ENCODE peak calls at places on chromosomes 7 and 10, in six cellular contexts. One of them, this sample, is unnamed.

GRCh38 chr7:78080241-78080640 is 281.7 kb downstream of the PHTF2 start:
- DNase-seq in aorta: no peak
- DNase-seq in trophoblast cell: peak; percentile 50
- DNase-seq in psoas muscle: no peak
- DNase-seq in neural progenitor cell: no peak
- DNase-seq in breast epithelium: no peak
- DNase-seq in this sample: no peak

GRCh38 chr7:157418204-157419029 is 81.6 kb downstream of the DNAJB6 start:
- DNase-seq in neural progenitor cell: no peak
- DNase-seq in psoas muscle: no peak
- DNase-seq in aorta: no peak
- DNase-seq in trophoblast cell: no peak
- DNase-seq in breast epithelium: no peak
- DNase-seq in this sample: no peak

GRCh38 chr10:7649673-7650330 is 17.0 kb downstream of the ITIH5 start:
- DNase-seq in neural progenitor cell: no peak
- DNase-seq in aorta: no peak
- DNase-seq in breast epithelium: no peak
- DNase-seq in trophoblast cell: peak; percentile 82
- DNase-seq in psoas muscle: no peak
- DNase-seq in this sample: no peak

GRCh38 chr10:29675984-29676383 is 41.2 kb upstream of the SVIL start:
- DNase-seq in neural progenitor cell: no peak
- DNase-seq in trophoblast cell: no peak
- DNase-seq in psoas muscle: no peak
- DNase-seq in aorta: no peak
- DNase-seq in breast epithelium: no peak
- DNase-seq in this sample: no peak

GRCh38 chr7:17822557-17823173 is 117.6 kb downstream of the SNX13 start:
- DNase-seq in neural progenitor cell: no peak
- DNase-seq in aorta: no peak
- DNase-seq in psoas muscle: no peak
- DNase-seq in breast epithelium: no peak
- DNase-seq in trophoblast cell: no peak
- DNase-seq in this sample: no peak

GRCh38 chr7:50418086-50418515 is 32.0 kb downstream of the FIGNL1 start:
- DNase-seq in aorta: peak; percentile 78
- DNase-seq in psoas muscle: peak; percentile 68
- DNase-seq in trophoblast cell: peak; percentile 88
- DNase-seq in breast epithelium: peak; percentile 39
- DNase-seq in neural progenitor cell: peak; percentile 87
- DNase-seq in this sample: peak; percentile 64

GRCh38 chr10:93280699-93281366 is 201.3 kb downstream of the MYOF start:
- DNase-seq in breast epithelium: no peak
- DNase-seq in aorta: no peak
- DNase-seq in trophoblast cell: no peak
- DNase-seq in neural progenitor cell: peak; percentile 81
- DNase-seq in psoas muscle: no peak
- DNase-seq in this sample: no peak

GRCh38 chr10:101560293-101561067 is 27.6 kb downstream of the POLL start:
- DNase-seq in breast epithelium: no peak
- DNase-seq in trophoblast cell: no peak
- DNase-seq in psoas muscle: no peak
- DNase-seq in neural progenitor cell: no peak
- DNase-seq in aorta: peak; percentile 27
- DNase-seq in this sample: no peak

GRCh38 chr7:22725585-22725984 is 1.4 kb upstream of the IL6 start:
- DNase-seq in trophoblast cell: peak; percentile 51
- DNase-seq in neural progenitor cell: peak; percentile 23
- DNase-seq in aorta: no peak
- DNase-seq in psoas muscle: no peak
- DNase-seq in breast epithelium: no peak
- DNase-seq in this sample: no peak

GRCh38 chr10:13555884-13556529 is 27.2 kb upstream of the BEND7 start:
- DNase-seq in psoas muscle: no peak
- DNase-seq in breast epithelium: no peak
- DNase-seq in neural progenitor cell: peak; percentile 4
- DNase-seq in trophoblast cell: peak; percentile 4
- DNase-seq in aorta: no peak
- DNase-seq in this sample: no peak

GRCh38 chr10:130018253-130018652 is 54.2 kb upstream of the EBF3 start:
- DNase-seq in psoas muscle: no peak
- DNase-seq in neural progenitor cell: no peak
- DNase-seq in aorta: no peak
- DNase-seq in trophoblast cell: no peak
- DNase-seq in breast epithelium: no peak
- DNase-seq in this sample: no peak

GRCh38 chr10:67452892-67453291 is 243.1 kb downstream of the CTNNA3 start:
- DNase-seq in psoas muscle: no peak
- DNase-seq in neural progenitor cell: no peak
- DNase-seq in aorta: no peak
- DNase-seq in trophoblast cell: no peak
- DNase-seq in breast epithelium: no peak
- DNase-seq in this sample: no peak

GRCh38 chr10:14723052-14723689 is 51.5 kb downstream of the FAM107B start:
- DNase-seq in psoas muscle: no peak
- DNase-seq in neural progenitor cell: no peak
- DNase-seq in aorta: no peak
- DNase-seq in breast epithelium: no peak
- DNase-seq in trophoblast cell: no peak
- DNase-seq in this sample: peak; percentile 59

GRCh38 chr10:22712959-22713852 is 1.2 kb downstream of the PIP4K2A start:
- DNase-seq in psoas muscle: peak; percentile 48
- DNase-seq in aorta: peak; percentile 66
- DNase-seq in breast epithelium: no peak
- DNase-seq in neural progenitor cell: peak; percentile 56
- DNase-seq in trophoblast cell: peak; percentile 50
- DNase-seq in this sample: peak; percentile 36

GRCh38 chr10:49594594-49594993 is 15.5 kb upstream of the SLC18A3 start:
- DNase-seq in aorta: no peak
- DNase-seq in breast epithelium: no peak
- DNase-seq in psoas muscle: no peak
- DNase-seq in neural progenitor cell: peak; percentile 77
- DNase-seq in trophoblast cell: peak; percentile 83
- DNase-seq in this sample: no peak

GRCh38 chr7:55288070-55288824 is 76.9 kb upstream of the LANCL2 start:
- DNase-seq in aorta: no peak
- DNase-seq in psoas muscle: no peak
- DNase-seq in neural progenitor cell: no peak
- DNase-seq in breast epithelium: no peak
- DNase-seq in trophoblast cell: no peak
- DNase-seq in this sample: no peak

GRCh38 chr7:107208046-107208458 is 39.2 kb downstream of the HBP1 start:
- DNase-seq in psoas muscle: no peak
- DNase-seq in breast epithelium: no peak
- DNase-seq in trophoblast cell: no peak
- DNase-seq in neural progenitor cell: no peak
- DNase-seq in aorta: no peak
- DNase-seq in this sample: no peak

GRCh38 chr10:48439031-48439430 is 132.6 kb downstream of the MAPK8 start:
- DNase-seq in breast epithelium: no peak
- DNase-seq in aorta: no peak
- DNase-seq in trophoblast cell: peak; percentile 5
- DNase-seq in neural progenitor cell: no peak
- DNase-seq in psoas muscle: no peak
- DNase-seq in this sample: no peak

GRCh38 chr10:974785-975074 is 13.5 kb upstream of the GTPBP4 start:
- DNase-seq in neural progenitor cell: no peak
- DNase-seq in psoas muscle: no peak
- DNase-seq in trophoblast cell: no peak
- DNase-seq in aorta: no peak
- DNase-seq in breast epithelium: no peak
- DNase-seq in this sample: no peak

GRCh38 chr10:99523251-99523773 is 9.4 kb upstream of the NKX2-3 start:
- DNase-seq in neural progenitor cell: peak; percentile 72
- DNase-seq in aorta: no peak
- DNase-seq in breast epithelium: no peak
- DNase-seq in psoas muscle: no peak
- DNase-seq in trophoblast cell: no peak
- DNase-seq in this sample: no peak

DNA sequence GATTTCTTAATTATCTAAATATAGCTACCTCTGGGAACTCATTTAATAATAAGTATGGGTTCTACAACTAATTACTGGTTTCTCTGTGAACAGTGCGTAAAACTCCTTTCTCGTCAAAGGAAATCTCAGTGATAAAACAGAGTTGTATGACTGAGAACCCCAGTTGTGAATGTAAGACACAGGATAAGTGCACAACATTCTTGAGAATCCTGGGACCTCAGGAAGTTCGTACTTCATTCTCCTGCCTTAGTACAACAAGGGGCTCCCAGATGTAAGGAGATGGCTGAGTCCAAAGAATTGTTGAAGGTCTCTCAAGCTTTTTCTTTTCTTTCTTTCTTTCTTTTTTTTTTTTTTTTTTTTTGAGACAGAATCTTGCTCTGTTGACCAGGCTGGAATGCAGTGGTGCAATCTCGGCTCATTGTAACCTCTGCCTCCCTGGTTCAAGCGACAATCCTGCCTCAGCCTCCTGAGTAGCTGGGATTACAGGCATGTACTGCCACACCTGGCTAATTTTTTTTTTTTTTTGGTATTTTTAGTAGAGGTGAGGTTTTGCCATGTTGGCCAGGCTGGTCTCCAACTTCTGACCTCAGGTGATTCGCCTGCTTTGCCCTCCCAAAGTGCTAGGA is 12.5 kb downstream of the DENND10 start:
- DNase-seq in neural progenitor cell: no peak
- DNase-seq in psoas muscle: no peak
- DNase-seq in aorta: no peak
- DNase-seq in breast epithelium: no peak
- DNase-seq in trophoblast cell: peak; percentile 65
- DNase-seq in this sample: no peak
- H3K36me3 ChIP-seq in neural progenitor cell: peaks cover 13% of the 10 kb centered on the region
- H3K36me3 ChIP-seq in psoas muscle: peaks cover 2% of the 10 kb centered on the region
- H3K36me3 ChIP-seq in aorta: peaks cover 7% of the 10 kb centered on the region
- H3K36me3 ChIP-seq in breast epithelium: no peaks in the 10 kb centered on the region
- H3K36me3 ChIP-seq in trophoblast cell: peaks cover 31% of the 10 kb centered on the region
- H3K36me3 ChIP-seq in this sample: no peaks in the 10 kb centered on the region

GRCh38 chr10:34815174-34816066 is at the start of gene PARD3:
- DNase-seq in psoas muscle: peak; percentile 88
- DNase-seq in aorta: peak; percentile 56
- DNase-seq in breast epithelium: peak; percentile 48
- DNase-seq in trophoblast cell: peak; percentile 86
- DNase-seq in neural progenitor cell: peak; percentile 90
- DNase-seq in this sample: no peak

GRCh38 chr10:34817054-34817453 is 2.0 kb upstream of the PARD3 start:
- DNase-seq in aorta: no peak
- DNase-seq in psoas muscle: no peak
- DNase-seq in neural progenitor cell: no peak
- DNase-seq in trophoblast cell: no peak
- DNase-seq in breast epithelium: no peak
- DNase-seq in this sample: no peak

GRCh38 chr10:34814228-34815173 is 595 bp downstream of the PARD3 start:
- DNase-seq in psoas muscle: peak; percentile 69
- DNase-seq in aorta: peak; percentile 51
- DNase-seq in trophoblast cell: peak; percentile 58
- DNase-seq in breast epithelium: no peak
- DNase-seq in neural progenitor cell: peak; percentile 80
- DNase-seq in this sample: peak; percentile 29

GRCh38 chr10:34817586-34817985 is 2.5 kb upstream of the PARD3 start:
- DNase-seq in neural progenitor cell: no peak
- DNase-seq in aorta: no peak
- DNase-seq in breast epithelium: no peak
- DNase-seq in psoas muscle: no peak
- DNase-seq in trophoblast cell: peak; percentile 82
- DNase-seq in this sample: no peak

DNA sequence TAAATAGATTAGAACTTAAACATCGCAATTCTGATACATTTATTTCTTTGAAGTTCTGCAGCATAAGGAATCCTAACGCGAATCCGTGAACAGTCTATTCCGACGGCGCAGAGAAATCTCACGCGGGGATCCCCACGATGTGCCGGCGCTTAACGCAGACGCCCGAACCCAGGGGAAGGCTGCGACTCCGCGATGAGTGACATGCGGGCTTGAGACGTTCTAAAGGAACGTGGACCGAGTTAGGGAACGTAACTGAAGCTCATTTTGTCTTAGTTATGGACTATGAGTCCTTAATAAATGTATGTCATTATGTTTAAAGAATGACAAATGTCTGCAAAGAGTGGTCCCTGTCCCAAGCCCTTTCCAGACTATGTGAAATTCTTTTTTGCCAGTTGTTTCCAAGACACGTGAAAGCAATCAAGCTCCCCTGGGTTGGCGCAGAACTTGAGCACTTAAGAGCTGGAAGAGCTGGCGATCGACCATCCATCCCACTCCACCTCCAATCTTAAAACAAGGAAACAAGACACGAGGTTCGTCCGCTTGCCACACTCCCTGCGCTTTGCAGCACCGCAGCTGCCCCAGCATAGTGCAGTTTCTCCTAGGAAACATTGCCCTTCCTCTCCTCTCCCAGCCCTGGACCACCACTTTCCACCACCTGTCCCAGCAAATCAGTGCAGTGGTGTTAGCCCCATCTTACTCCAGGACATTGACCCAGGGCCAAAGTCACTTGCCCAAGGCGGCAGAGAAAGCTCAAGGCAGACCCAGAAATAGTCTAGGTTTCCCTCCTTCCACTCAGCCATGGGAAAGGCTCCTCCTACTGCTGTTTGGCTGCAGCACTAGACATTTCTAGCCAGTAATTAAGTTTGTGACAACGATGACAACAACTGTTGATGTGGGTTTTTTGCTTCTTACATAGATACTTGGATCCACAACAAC is 1.2 kb upstream of the PARD3 start:
- DNase-seq in aorta: no peak
- DNase-seq in psoas muscle: peak; percentile 56
- DNase-seq in breast epithelium: peak; percentile 36
- DNase-seq in neural progenitor cell: peak; percentile 43
- DNase-seq in trophoblast cell: peak; percentile 67
- DNase-seq in this sample: peak; percentile 4
- H3K4me3 ChIP-seq in aorta: peak overlapping the region; percentile 86
- H3K4me3 ChIP-seq in psoas muscle: peak overlapping the region; percentile 81
- H3K4me3 ChIP-seq in breast epithelium: peak overlapping the region; percentile 91
- H3K4me3 ChIP-seq in neural progenitor cell: peak overlapping the region; percentile 98
- H3K4me3 ChIP-seq in trophoblast cell: no peak overlapping the region
- H3K4me3 ChIP-seq in this sample: no peak overlapping the region

GRCh38 chr10:58341422-58341821 is 6.6 kb downstream of the UBE2D1 start:
- DNase-seq in trophoblast cell: no peak
- DNase-seq in neural progenitor cell: no peak
- DNase-seq in psoas muscle: no peak
- DNase-seq in breast epithelium: no peak
- DNase-seq in aorta: no peak
- DNase-seq in this sample: no peak
- H3K36me3 ChIP-seq in trophoblast cell: no peaks in the 10 kb centered on the region
- H3K36me3 ChIP-seq in neural progenitor cell: no peaks in the 10 kb centered on the region
- H3K36me3 ChIP-seq in psoas muscle: peaks cover 2% of the 10 kb centered on the region
- H3K36me3 ChIP-seq in breast epithelium: no peaks in the 10 kb centered on the region
- H3K36me3 ChIP-seq in aorta: no peaks in the 10 kb centered on the region
- H3K36me3 ChIP-seq in this sample: no peaks in the 10 kb centered on the region

DNA sequence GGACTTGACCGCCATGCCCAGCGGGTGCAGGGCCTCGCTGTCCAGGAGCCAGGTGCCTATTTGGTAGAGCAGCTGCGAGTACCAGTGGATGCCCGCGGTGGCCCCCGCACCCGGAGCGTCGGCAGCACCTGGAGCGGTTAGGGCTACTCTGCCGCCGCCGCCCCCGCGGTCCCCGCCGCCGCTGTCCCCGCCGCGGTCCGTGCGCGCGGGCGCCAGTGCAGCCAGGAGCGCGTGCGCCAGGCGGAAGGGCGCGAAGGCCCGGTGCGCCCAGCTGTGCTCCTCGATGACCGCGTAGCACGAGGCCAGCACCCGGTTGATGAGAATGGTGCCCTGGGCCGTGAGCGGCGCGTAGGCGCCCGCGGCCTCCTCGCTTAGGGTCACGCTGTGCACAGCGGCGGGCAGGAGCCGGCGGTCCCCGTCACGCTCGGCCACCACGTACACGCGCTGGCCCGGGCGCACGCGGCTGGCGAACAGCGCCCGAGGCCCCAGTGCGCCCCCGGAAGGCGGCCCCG is 9.3 kb downstream of the SHH start:
- DNase-seq in trophoblast cell: no peak
- DNase-seq in psoas muscle: no peak
- DNase-seq in breast epithelium: no peak
- DNase-seq in aorta: peak; percentile 23
- DNase-seq in neural progenitor cell: peak; percentile 46
- DNase-seq in this sample: no peak
- H3K4me3 ChIP-seq in trophoblast cell: no peak overlapping the region
- H3K4me3 ChIP-seq in psoas muscle: peak overlapping the region; percentile 58
- H3K4me3 ChIP-seq in breast epithelium: no peak overlapping the region
- H3K4me3 ChIP-seq in aorta: no peak overlapping the region
- H3K4me3 ChIP-seq in neural progenitor cell: peak overlapping the region; percentile 42
- H3K4me3 ChIP-seq in this sample: no peak overlapping the region